ENCODE peak calls at places on chromosomes 7 and 10, in five cellular contexts. One of them, this sample, is unnamed.

GRCh38 chr10:90167174-90168064 is 466.0 kb downstream of the KIF20B start:
- DNase-seq in mucosa of descending colon: no peak
- DNase-seq in HCT116: no peak
- DNase-seq in adrenal gland: no peak
- DNase-seq in AG10803: no peak
- DNase-seq in this sample: no peak

GRCh38 chr10:71072820-71073205 is 139.6 kb upstream of the UNC5B start:
- DNase-seq in mucosa of descending colon: no peak
- DNase-seq in HCT116: no peak
- DNase-seq in adrenal gland: no peak
- DNase-seq in AG10803: no peak
- DNase-seq in this sample: no peak

GRCh38 chr7:33421384-33421783 is 292.0 kb downstream of the BBS9 start:
- DNase-seq in mucosa of descending colon: no peak
- DNase-seq in HCT116: no peak
- DNase-seq in adrenal gland: no peak
- DNase-seq in AG10803: peak
- DNase-seq in this sample: no peak

GRCh38 chr10:59895629-59896116 is 10.7 kb downstream of the CCDC6 start:
- DNase-seq in mucosa of descending colon: peak
- DNase-seq in HCT116: no peak
- DNase-seq in adrenal gland: peak
- DNase-seq in AG10803: no peak
- DNase-seq in this sample: peak

GRCh38 chr10:128324058-128324457 is 197.8 kb upstream of the MKI67 start:
- DNase-seq in mucosa of descending colon: peak
- DNase-seq in HCT116: no peak
- DNase-seq in adrenal gland: no peak
- DNase-seq in AG10803: no peak
- DNase-seq in this sample: peak

GRCh38 chr7:151537818-151538561 is 18.3 kb upstream of the RHEB start:
- DNase-seq in mucosa of descending colon: no peak
- DNase-seq in HCT116: no peak
- DNase-seq in adrenal gland: peak
- DNase-seq in AG10803: peak
- DNase-seq in this sample: no peak

GRCh38 chr7:30140456-30140855 is 5.7 kb downstream of the MTURN start:
- DNase-seq in mucosa of descending colon: no peak
- DNase-seq in HCT116: no peak
- DNase-seq in adrenal gland: no peak
- DNase-seq in AG10803: no peak
- DNase-seq in this sample: no peak

GRCh38 chr10:75195035-75195763 is 15.4 kb upstream of the VDAC2 start:
- DNase-seq in mucosa of descending colon: no peak
- DNase-seq in HCT116: no peak
- DNase-seq in adrenal gland: peak
- DNase-seq in AG10803: peak
- DNase-seq in this sample: no peak

GRCh38 chr10:86742230-86742629 is 14.2 kb upstream of the BMPR1A start:
- DNase-seq in mucosa of descending colon: peak
- DNase-seq in HCT116: no peak
- DNase-seq in adrenal gland: no peak
- DNase-seq in AG10803: no peak
- DNase-seq in this sample: no peak

GRCh38 chr7:74289018-74289659 is at the start of gene CLIP2:
- DNase-seq in mucosa of descending colon: peak
- DNase-seq in HCT116: peak
- DNase-seq in adrenal gland: peak
- DNase-seq in AG10803: peak
- DNase-seq in this sample: peak

GRCh38 chr7:43756368-43757072 is 2.0 kb upstream of the BLVRA start:
- DNase-seq in mucosa of descending colon: no peak
- DNase-seq in HCT116: no peak
- DNase-seq in adrenal gland: no peak
- DNase-seq in AG10803: peak
- DNase-seq in this sample: no peak

GRCh38 chr7:43283706-43284105 is 171.3 kb downstream of the HECW1 start:
- DNase-seq in mucosa of descending colon: no peak
- DNase-seq in HCT116: no peak
- DNase-seq in adrenal gland: no peak
- DNase-seq in AG10803: no peak
- DNase-seq in this sample: no peak

GRCh38 chr7:119737390-119737789 is 535.6 kb upstream of the KCND2 start:
- DNase-seq in mucosa of descending colon: no peak
- DNase-seq in HCT116: no peak
- DNase-seq in adrenal gland: no peak
- DNase-seq in AG10803: no peak
- DNase-seq in this sample: no peak

GRCh38 chr7:106313456-106313891 is 28.7 kb upstream of the NAMPT start:
- DNase-seq in mucosa of descending colon: no peak
- DNase-seq in HCT116: no peak
- DNase-seq in adrenal gland: no peak
- DNase-seq in AG10803: peak
- DNase-seq in this sample: no peak

GRCh38 chr10:36116751-36117150 is 474.7 kb upstream of the FZD8 start:
- DNase-seq in mucosa of descending colon: no peak
- DNase-seq in HCT116: no peak
- DNase-seq in adrenal gland: no peak
- DNase-seq in AG10803: no peak
- DNase-seq in this sample: no peak

GRCh38 chr10:26439436-26440090 is 1.4 kb downstream of the APBB1IP start:
- DNase-seq in mucosa of descending colon: no peak
- DNase-seq in HCT116: no peak
- DNase-seq in adrenal gland: no peak
- DNase-seq in AG10803: peak
- DNase-seq in this sample: no peak

GRCh38 chr7:103142494-103142893 is 6.4 kb downstream of the NAPEPLD start:
- DNase-seq in mucosa of descending colon: no peak
- DNase-seq in HCT116: no peak
- DNase-seq in adrenal gland: no peak
- DNase-seq in AG10803: no peak
- DNase-seq in this sample: no peak
- TF ChIP-seq CTCF in mucosa of descending colon: no peak
- TF ChIP-seq CTCF in HCT116: no peak
- TF ChIP-seq CTCF in adrenal gland: no peak
- TF ChIP-seq CTCF in AG10803: no peak
- TF ChIP-seq CTCF in this sample: no peak

GRCh38 chr10:30114401-30114800 is 55.0 kb upstream of the JCAD start:
- DNase-seq in mucosa of descending colon: no peak
- DNase-seq in HCT116: no peak
- DNase-seq in adrenal gland: no peak
- DNase-seq in AG10803: no peak
- DNase-seq in this sample: no peak

GRCh38 chr10:30114871-30115270 is 55.5 kb upstream of the JCAD start:
- DNase-seq in mucosa of descending colon: peak
- DNase-seq in HCT116: no peak
- DNase-seq in adrenal gland: no peak
- DNase-seq in AG10803: no peak
- DNase-seq in this sample: no peak

GRCh38 chr10:30116254-30116573 is 56.8 kb upstream of the JCAD start:
- DNase-seq in mucosa of descending colon: no peak
- DNase-seq in HCT116: no peak
- DNase-seq in adrenal gland: no peak
- DNase-seq in AG10803: no peak
- DNase-seq in this sample: no peak

GRCh38 chr10:30118590-30118989 is 59.2 kb upstream of the JCAD start:
- DNase-seq in mucosa of descending colon: no peak
- DNase-seq in HCT116: no peak
- DNase-seq in adrenal gland: no peak
- DNase-seq in AG10803: no peak
- DNase-seq in this sample: no peak

GRCh38 chr10:30115391-30116253 is 56.2 kb upstream of the JCAD start:
- DNase-seq in mucosa of descending colon: no peak
- DNase-seq in HCT116: no peak
- DNase-seq in adrenal gland: no peak
- DNase-seq in AG10803: no peak
- DNase-seq in this sample: no peak
- H3K4me3 ChIP-seq in mucosa of descending colon: no peak
- H3K4me3 ChIP-seq in HCT116: no peak
- H3K4me3 ChIP-seq in adrenal gland: no peak
- H3K4me3 ChIP-seq in AG10803: no peak
- H3K4me3 ChIP-seq in this sample: no peak

DNA sequence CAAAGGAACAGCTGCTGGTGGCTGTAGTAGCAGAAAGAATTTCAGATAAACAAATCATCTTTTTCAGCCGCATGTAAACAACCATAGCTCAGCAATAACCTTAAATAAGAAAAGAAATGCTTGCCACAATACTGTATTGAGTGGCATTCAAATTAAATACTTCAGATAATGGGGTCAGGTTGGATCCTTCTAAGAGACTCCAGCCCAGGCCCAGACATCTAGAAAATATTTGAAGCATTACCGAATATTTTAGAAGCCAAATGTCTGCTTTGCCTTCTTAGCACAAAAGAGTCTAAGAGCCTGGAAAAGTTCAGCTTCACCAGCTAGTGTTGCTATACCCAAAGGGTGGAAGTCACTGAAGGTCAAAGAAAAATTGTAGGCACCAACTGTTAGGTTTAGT is 154.0 kb downstream of the NEBL start:
- DNase-seq in mucosa of descending colon: no peak
- DNase-seq in HCT116: no peak
- DNase-seq in adrenal gland: no peak
- DNase-seq in AG10803: no peak
- DNase-seq in this sample: no peak
- TF ChIP-seq CTCF in mucosa of descending colon: no peak
- TF ChIP-seq CTCF in HCT116: no peak
- TF ChIP-seq CTCF in adrenal gland: no peak
- TF ChIP-seq CTCF in AG10803: no peak
- TF ChIP-seq CTCF in this sample: no peak

DNA sequence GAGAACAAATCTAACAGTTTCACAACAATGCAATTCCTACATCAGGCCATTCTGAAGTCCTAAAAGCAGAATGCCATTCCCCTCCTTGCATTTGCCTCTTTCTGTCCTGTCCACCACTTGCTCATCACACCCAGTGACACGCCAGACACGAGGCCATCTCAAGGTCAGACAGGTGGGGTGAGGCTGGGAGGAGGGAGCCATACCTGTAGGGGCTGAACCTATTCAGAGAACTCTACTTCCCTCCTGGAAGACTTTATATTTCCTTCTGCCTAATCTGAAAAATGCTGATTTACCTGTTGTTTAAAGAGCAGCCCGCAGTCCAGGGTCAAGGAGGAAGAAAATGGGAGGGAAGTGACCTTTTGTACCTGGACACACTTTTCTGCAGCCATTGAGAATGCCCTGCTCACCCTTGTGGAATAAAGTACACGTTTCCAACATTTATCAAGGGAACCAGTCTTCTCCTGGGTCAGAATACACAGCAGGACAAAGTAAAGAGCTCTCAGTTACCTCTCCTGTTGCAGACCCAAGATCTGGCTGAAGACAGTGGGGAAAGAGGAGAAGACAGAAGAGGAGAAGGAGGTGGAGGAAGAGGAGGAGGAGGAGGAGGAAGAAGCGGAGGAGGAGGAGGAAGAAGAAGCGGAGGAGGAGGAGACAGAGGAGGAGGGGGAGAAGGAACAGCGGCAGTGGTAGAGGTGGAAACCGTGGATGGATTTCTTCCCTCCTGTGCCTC is 1.1 kb upstream of the BLNK start:
- DNase-seq in mucosa of descending colon: no peak
- DNase-seq in HCT116: no peak
- DNase-seq in adrenal gland: no peak
- DNase-seq in AG10803: no peak
- DNase-seq in this sample: no peak
- H3K4me3 ChIP-seq in mucosa of descending colon: no peak
- H3K4me3 ChIP-seq in HCT116: no peak
- H3K4me3 ChIP-seq in adrenal gland: no peak
- H3K4me3 ChIP-seq in AG10803: no peak
- H3K4me3 ChIP-seq in this sample: no peak

DNA sequence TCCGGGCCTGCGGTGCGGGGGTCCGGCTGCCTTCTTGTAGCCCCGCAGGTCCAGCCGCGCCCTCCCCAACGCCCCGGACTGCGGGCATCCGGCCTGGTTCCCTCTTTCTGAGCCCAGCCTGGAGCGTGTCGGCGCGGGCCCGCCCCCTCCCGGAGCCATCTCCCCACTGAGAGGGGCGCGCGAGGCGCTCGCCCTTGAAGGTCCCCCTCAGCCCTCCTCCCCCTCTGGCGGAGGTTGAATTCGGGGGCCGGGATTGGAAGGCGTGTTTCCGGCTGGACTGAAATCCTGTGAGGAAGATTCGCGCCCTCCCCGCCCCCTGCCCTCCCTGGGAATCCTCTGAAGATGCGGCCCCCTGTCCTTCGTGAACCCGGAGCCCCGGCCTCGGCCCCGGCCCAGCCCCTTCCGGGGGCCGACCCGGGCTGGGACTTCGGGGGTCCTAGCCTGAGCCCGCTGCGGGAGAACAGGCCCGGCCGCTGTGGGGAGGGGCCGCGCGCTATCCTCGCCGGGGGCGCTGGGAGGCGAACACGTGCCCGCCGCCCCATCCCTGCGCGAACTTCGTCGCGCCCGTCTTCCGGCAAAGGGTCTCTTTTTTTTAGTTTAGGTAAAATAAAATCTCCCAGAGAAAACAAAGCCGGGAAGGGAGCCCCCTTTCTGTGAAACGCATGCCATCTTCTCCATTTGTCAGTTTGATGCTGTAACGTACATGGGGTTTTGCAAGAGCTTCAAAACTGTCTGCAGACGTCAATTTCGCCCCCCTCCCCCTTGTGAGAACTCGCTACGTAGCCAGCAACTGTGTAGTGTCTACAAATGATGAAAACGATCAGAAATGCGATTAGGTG is 636 bp downstream of the PDCD4 start:
- DNase-seq in mucosa of descending colon: peak
- DNase-seq in HCT116: no peak
- DNase-seq in adrenal gland: peak
- DNase-seq in AG10803: peak
- DNase-seq in this sample: peak
- TF ChIP-seq CTCF in mucosa of descending colon: no peak
- TF ChIP-seq CTCF in HCT116: no peak
- TF ChIP-seq CTCF in adrenal gland: no peak
- TF ChIP-seq CTCF in AG10803: peak
- TF ChIP-seq CTCF in this sample: no peak

DNA sequence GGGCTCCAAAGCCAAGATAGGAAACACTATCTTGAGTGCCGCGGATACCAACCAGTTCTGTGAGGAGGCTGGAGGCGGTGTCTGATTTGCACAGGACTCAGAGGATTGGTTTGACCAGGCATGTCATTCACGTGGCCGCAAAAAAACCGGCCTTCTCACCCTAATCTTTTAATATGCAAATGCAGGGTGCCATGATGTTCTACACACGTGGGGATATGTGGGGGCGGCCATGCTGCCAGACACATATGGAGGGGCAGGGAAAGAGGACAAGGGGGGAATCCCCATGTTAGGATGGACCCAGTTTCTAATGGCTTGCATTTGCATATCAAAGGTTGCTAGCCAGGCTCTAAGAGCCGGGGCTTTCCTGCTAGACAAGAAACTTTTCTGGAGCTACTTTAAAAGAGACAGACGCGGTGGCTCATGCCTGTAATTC is 88.8 kb upstream of the C7orf33 start:
- DNase-seq in mucosa of descending colon: peak
- DNase-seq in HCT116: no peak
- DNase-seq in adrenal gland: no peak
- DNase-seq in AG10803: no peak
- DNase-seq in this sample: peak
- H3K4me3 ChIP-seq in mucosa of descending colon: no peak
- H3K4me3 ChIP-seq in HCT116: no peak
- H3K4me3 ChIP-seq in adrenal gland: no peak
- H3K4me3 ChIP-seq in AG10803: no peak
- H3K4me3 ChIP-seq in this sample: peak

GRCh38 chr10:327889-328809 is 192.9 kb downstream of the ZMYND11 start:
- DNase-seq in mucosa of descending colon: no peak
- DNase-seq in HCT116: no peak
- DNase-seq in adrenal gland: no peak
- DNase-seq in AG10803: no peak
- DNase-seq in this sample: no peak
- TF ChIP-seq CTCF in mucosa of descending colon: no peak
- TF ChIP-seq CTCF in HCT116: no peak
- TF ChIP-seq CTCF in adrenal gland: no peak
- TF ChIP-seq CTCF in AG10803: no peak
- TF ChIP-seq CTCF in this sample: no peak

This sample was measured in Caco-2.